ENCODE peak calls at places on chromosome 1, in four cellular contexts. B, E, W and Y are unnamed samples.

GRCh38 chr1:26516987-26517765 is 12.4 kb upstream of the RPS6KA1 start:
- DNase-seq in E (no peak), W (no peak), B (no peak), Y (no peak)

GRCh38 chr1:162956922-162957321 is 95.9 kb upstream of the CCDC190 start:
- DNase-seq in W (no peak), B (no peak), E (no peak), Y (no peak)

GRCh38 chr1:9384751-9385245 is 92.1 kb downstream of the SPSB1 start:
- DNase-seq in E (peak; percentile 75), B (peak; percentile 88), W (peak; percentile 29), Y (no peak)

GRCh38 chr1:112706505-112707216 is at the start of gene RHOC:
- DNase-seq in B (no peak), W (peak; percentile 69), E (peak; percentile 81), Y (peak; percentile 83)

GRCh38 chr1:96038636-96039035 is 682.9 kb upstream of the PTBP2 start:
- DNase-seq in E (no peak), B (no peak), W (no peak), Y (no peak)

GRCh38 chr1:16153999-16154673 is 1.7 kb downstream of the EPHA2 start:
- DNase-seq in E (no peak), W (no peak), B (no peak), Y (no peak)

GRCh38 chr1:8598783-8599182 is 218.7 kb downstream of the RERE start:
- DNase-seq in B (no peak), W (peak; percentile 13), E (peak; percentile 30), Y (no peak)

GRCh38 chr1:76209648-76210047 is 135.1 kb downstream of the ST6GALNAC3 start:
- DNase-seq in E (no peak), B (no peak), W (no peak), Y (no peak)

GRCh38 chr1:69777933-69778332 is 210.2 kb downstream of the LRRC7 start:
- DNase-seq in W (no peak), B (no peak), E (no peak), Y (no peak)

DNA sequence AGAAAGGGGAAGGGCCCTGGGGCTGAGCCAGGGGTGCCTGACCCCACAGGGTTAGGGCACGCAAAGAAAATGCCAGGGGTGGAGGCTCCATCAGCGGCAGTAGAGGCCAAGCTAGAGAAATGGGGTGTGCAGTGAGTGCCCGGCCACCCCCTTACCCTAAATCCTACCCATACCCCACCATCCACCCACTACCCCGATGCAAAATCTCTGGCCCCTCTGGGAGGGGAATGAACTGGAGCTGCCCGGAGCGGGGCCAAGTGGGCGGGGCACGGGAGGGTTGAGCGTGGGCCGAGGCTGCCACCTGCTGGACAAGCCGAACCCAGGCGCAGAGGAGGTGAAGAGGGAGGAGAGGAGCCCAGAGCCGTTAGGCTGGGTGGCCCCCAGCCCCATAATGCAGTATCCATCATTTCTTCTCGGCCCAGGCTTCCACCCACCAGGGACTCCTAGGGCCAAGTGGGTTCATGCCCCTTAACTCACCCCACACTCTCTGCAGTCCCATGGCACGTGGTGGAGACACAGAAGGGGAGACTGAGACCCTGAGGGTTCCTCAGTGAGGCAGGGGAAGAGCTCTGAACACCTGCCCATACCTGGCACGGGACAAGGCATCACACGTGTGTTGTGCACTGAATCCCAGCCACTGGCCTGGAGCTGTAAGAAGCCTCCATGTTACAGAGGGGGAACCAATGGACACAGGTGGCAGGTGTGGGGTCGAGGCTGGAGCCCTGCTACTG is 1.4 kb upstream of the C1QC start:
- DNase-seq in W (peak; percentile 24), B (peak; percentile 51), E (peak; percentile 88), Y (peak; percentile 57)
- H3K4me3 ChIP-seq in W (no peak overlapping the region), B (no peak overlapping the region), E (no peak overlapping the region), Y (no peak overlapping the region)

GRCh38 chr1:205744403-205744802 is 5.6 kb downstream of the NUCKS1 start:
- DNase-seq in W (no peak), E (no peak), B (no peak), Y (no peak)

GRCh38 chr1:205743977-205744376 is 6.0 kb downstream of the NUCKS1 start:
- DNase-seq in B (no peak), E (no peak), W (no peak), Y (no peak)

GRCh38 chr1:205741681-205742080 is 8.3 kb downstream of the NUCKS1 start:
- DNase-seq in W (no peak), B (no peak), E (no peak), Y (no peak)

GRCh38 chr1:205735218-205735617 is 14.8 kb downstream of the NUCKS1 start:
- DNase-seq in B (no peak), E (no peak), W (no peak), Y (no peak)

DNA sequence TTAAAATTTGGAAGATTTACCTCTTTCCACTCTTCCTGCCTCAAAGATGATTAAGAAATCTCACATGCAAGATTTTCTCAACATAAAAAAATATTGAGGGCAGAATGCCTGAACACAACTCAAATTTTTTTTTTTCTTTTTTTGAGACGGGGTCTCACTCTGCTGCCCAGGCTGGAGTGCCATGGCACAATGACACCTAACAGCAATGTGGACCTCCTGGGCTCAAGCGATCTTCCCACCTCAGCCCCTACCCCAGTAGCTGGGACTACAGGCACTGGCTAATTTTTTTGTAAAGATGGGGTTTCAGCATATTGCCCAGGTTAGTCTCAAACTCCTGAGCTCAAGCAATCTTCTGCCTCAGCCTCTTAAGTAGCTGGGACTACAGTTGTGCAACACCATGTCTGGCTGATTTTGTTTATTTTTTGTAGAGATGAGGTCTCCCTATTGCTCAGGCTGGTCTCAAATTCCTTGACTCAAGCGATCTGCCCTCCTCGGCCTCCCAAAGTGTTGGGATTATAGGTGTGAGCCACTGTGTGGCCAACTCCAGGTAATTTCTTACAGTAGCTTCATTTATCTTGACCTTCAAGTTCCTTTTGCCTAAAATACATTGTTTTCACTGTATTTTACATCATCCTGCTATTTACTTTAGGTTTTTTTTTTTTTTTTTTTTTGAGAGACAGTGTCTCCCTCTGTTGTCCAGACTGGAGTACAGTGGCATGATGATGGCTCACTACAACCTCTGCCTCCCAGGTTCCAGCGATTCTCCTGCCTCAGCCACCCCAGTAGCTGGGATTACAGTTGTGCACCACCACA is 10.4 kb downstream of the NUCKS1 start:
- DNase-seq in W (peak; percentile 68), B (no peak), E (no peak), Y (no peak)
- TF ChIP-seq CTCF in W (peak; percentile 33), B (no peak), E (no peak), Y (no peak)

GRCh38 chr1:3072948-3073519 is 4.0 kb downstream of the PRDM16 start:
- DNase-seq in W (peak; percentile 4), B (no peak), E (no peak), Y (no peak)
- H3K4me3 ChIP-seq in W (peak overlapping the region; percentile 13), B (no peak overlapping the region), E (peak overlapping the region; percentile 79), Y (no peak overlapping the region)

GRCh38 chr1:18913065-18913502 is 10.7 kb upstream of the ALDH4A1 start:
- DNase-seq in B (peak; percentile 56), W (peak; percentile 78), E (peak; percentile 89), Y (peak; percentile 80)
- TF ChIP-seq CTCF in B (peak; percentile 94), W (peak; percentile 100), E (peak; percentile 94), Y (peak; percentile 98)